ENCODE peak calls at places on chromosomes 5 and 9, in six cellular contexts. One of them, this sample, is unnamed.

GRCh38 chr9:121979736-121980135 is 113.4 kb downstream of the TTLL11 start:
- DNase-seq in cardiac muscle cell: no peak
- DNase-seq in neural progenitor cell: no peak
- DNase-seq in CD4-positive, CD25-positive, alpha-beta regulatory T cell: no peak
- DNase-seq in upper lobe of right lung: no peak
- DNase-seq in GM23248: no peak
- DNase-seq in this sample: no peak

GRCh38 chr5:123036391-123037103 is at the start of gene PPIC:
- DNase-seq in cardiac muscle cell: peak; percentile 89
- DNase-seq in neural progenitor cell: peak; percentile 77
- DNase-seq in CD4-positive, CD25-positive, alpha-beta regulatory T cell: no peak
- DNase-seq in upper lobe of right lung: peak; percentile 96
- DNase-seq in GM23248: peak; percentile 88
- DNase-seq in this sample: peak; percentile 70

GRCh38 chr5:33238826-33239670 is 201.7 kb upstream of the TARS1 start:
- DNase-seq in cardiac muscle cell: no peak
- DNase-seq in neural progenitor cell: no peak
- DNase-seq in CD4-positive, CD25-positive, alpha-beta regulatory T cell: no peak
- DNase-seq in upper lobe of right lung: no peak
- DNase-seq in GM23248: no peak
- DNase-seq in this sample: no peak

GRCh38 chr5:158824167-158824882 is 275.4 kb downstream of the EBF1 start:
- DNase-seq in cardiac muscle cell: no peak
- DNase-seq in neural progenitor cell: peak; percentile 61
- DNase-seq in CD4-positive, CD25-positive, alpha-beta regulatory T cell: no peak
- DNase-seq in upper lobe of right lung: no peak
- DNase-seq in GM23248: no peak
- DNase-seq in this sample: no peak

GRCh38 chr5:156093024-156093423 is 233.9 kb upstream of the SGCD start:
- DNase-seq in cardiac muscle cell: no peak
- DNase-seq in neural progenitor cell: no peak
- DNase-seq in CD4-positive, CD25-positive, alpha-beta regulatory T cell: no peak
- DNase-seq in upper lobe of right lung: no peak
- DNase-seq in GM23248: no peak
- DNase-seq in this sample: no peak

GRCh38 chr5:78621269-78621871 is 27.2 kb downstream of the LHFPL2 start:
- DNase-seq in cardiac muscle cell: no peak
- DNase-seq in neural progenitor cell: no peak
- DNase-seq in CD4-positive, CD25-positive, alpha-beta regulatory T cell: no peak
- DNase-seq in upper lobe of right lung: no peak
- DNase-seq in GM23248: peak; percentile 48
- DNase-seq in this sample: no peak

GRCh38 chr9:86096382-86096781 is 3.0 kb downstream of the GOLM1 start:
- DNase-seq in cardiac muscle cell: no peak
- DNase-seq in neural progenitor cell: no peak
- DNase-seq in CD4-positive, CD25-positive, alpha-beta regulatory T cell: no peak
- DNase-seq in upper lobe of right lung: no peak
- DNase-seq in GM23248: peak; percentile 69
- DNase-seq in this sample: no peak

GRCh38 chr5:125293223-125293622 is 546.8 kb upstream of the ZNF608 start:
- DNase-seq in cardiac muscle cell: no peak
- DNase-seq in neural progenitor cell: no peak
- DNase-seq in CD4-positive, CD25-positive, alpha-beta regulatory T cell: no peak
- DNase-seq in upper lobe of right lung: no peak
- DNase-seq in GM23248: no peak
- DNase-seq in this sample: no peak

GRCh38 chr5:77211013-77211690 is 672 bp downstream of the PDE8B start:
- DNase-seq in cardiac muscle cell: peak; percentile 44
- DNase-seq in neural progenitor cell: peak; percentile 59
- DNase-seq in CD4-positive, CD25-positive, alpha-beta regulatory T cell: no peak
- DNase-seq in upper lobe of right lung: no peak
- DNase-seq in GM23248: peak; percentile 34
- DNase-seq in this sample: no peak

GRCh38 chr9:19769213-19769612 is 19.6 kb downstream of the SLC24A2 start:
- DNase-seq in cardiac muscle cell: no peak
- DNase-seq in neural progenitor cell: no peak
- DNase-seq in CD4-positive, CD25-positive, alpha-beta regulatory T cell: no peak
- DNase-seq in upper lobe of right lung: no peak
- DNase-seq in GM23248: peak; percentile 15
- DNase-seq in this sample: no peak

GRCh38 chr5:123845356-123846100 is 333.6 kb downstream of the CSNK1G3 start:
- DNase-seq in cardiac muscle cell: no peak
- DNase-seq in neural progenitor cell: no peak
- DNase-seq in CD4-positive, CD25-positive, alpha-beta regulatory T cell: no peak
- DNase-seq in upper lobe of right lung: no peak
- DNase-seq in GM23248: no peak
- DNase-seq in this sample: peak; percentile 43

GRCh38 chr9:133558191-133559126 is 24.0 kb downstream of the ADAMTSL2 start:
- DNase-seq in cardiac muscle cell: peak; percentile 80
- DNase-seq in neural progenitor cell: peak; percentile 52
- DNase-seq in CD4-positive, CD25-positive, alpha-beta regulatory T cell: no peak
- DNase-seq in upper lobe of right lung: no peak
- DNase-seq in GM23248: peak; percentile 95
- DNase-seq in this sample: peak; percentile 24

GRCh38 chr5:23139338-23140171 is 286.4 kb upstream of the CDH12 start:
- DNase-seq in cardiac muscle cell: peak; percentile 50
- DNase-seq in neural progenitor cell: peak; percentile 38
- DNase-seq in CD4-positive, CD25-positive, alpha-beta regulatory T cell: no peak
- DNase-seq in upper lobe of right lung: no peak
- DNase-seq in GM23248: peak; percentile 18
- DNase-seq in this sample: peak; percentile 36

GRCh38 chr5:80745490-80745889 is 90.7 kb upstream of the DHFR start:
- DNase-seq in cardiac muscle cell: no peak
- DNase-seq in neural progenitor cell: no peak
- DNase-seq in CD4-positive, CD25-positive, alpha-beta regulatory T cell: no peak
- DNase-seq in upper lobe of right lung: no peak
- DNase-seq in GM23248: peak; percentile 40
- DNase-seq in this sample: no peak

GRCh38 chr9:105439428-105439827 is 8.4 kb upstream of the FSD1L start:
- DNase-seq in cardiac muscle cell: no peak
- DNase-seq in neural progenitor cell: no peak
- DNase-seq in CD4-positive, CD25-positive, alpha-beta regulatory T cell: no peak
- DNase-seq in upper lobe of right lung: no peak
- DNase-seq in GM23248: peak; percentile 39
- DNase-seq in this sample: no peak

GRCh38 chr5:135386886-135387628 is 12.0 kb downstream of the MACROH2A1 start:
- DNase-seq in cardiac muscle cell: no peak
- DNase-seq in neural progenitor cell: no peak
- DNase-seq in CD4-positive, CD25-positive, alpha-beta regulatory T cell: no peak
- DNase-seq in upper lobe of right lung: no peak
- DNase-seq in GM23248: peak; percentile 98
- DNase-seq in this sample: peak; percentile 42

GRCh38 chr9:126676685-126677143 is 63.0 kb downstream of the LMX1B start:
- DNase-seq in cardiac muscle cell: peak; percentile 36
- DNase-seq in neural progenitor cell: peak; percentile 96
- DNase-seq in CD4-positive, CD25-positive, alpha-beta regulatory T cell: no peak
- DNase-seq in upper lobe of right lung: no peak
- DNase-seq in GM23248: no peak
- DNase-seq in this sample: no peak

GRCh38 chr9:132372177-132373095 is 17.6 kb upstream of the SETX start:
- DNase-seq in cardiac muscle cell: no peak
- DNase-seq in neural progenitor cell: no peak
- DNase-seq in CD4-positive, CD25-positive, alpha-beta regulatory T cell: no peak
- DNase-seq in upper lobe of right lung: peak; percentile 69
- DNase-seq in GM23248: peak; percentile 5
- DNase-seq in this sample: no peak

GRCh38 chr5:78653969-78654368 is 5.4 kb upstream of the LHFPL2 start:
- DNase-seq in cardiac muscle cell: no peak
- DNase-seq in neural progenitor cell: no peak
- DNase-seq in CD4-positive, CD25-positive, alpha-beta regulatory T cell: no peak
- DNase-seq in upper lobe of right lung: no peak
- DNase-seq in GM23248: no peak
- DNase-seq in this sample: no peak

DNA sequence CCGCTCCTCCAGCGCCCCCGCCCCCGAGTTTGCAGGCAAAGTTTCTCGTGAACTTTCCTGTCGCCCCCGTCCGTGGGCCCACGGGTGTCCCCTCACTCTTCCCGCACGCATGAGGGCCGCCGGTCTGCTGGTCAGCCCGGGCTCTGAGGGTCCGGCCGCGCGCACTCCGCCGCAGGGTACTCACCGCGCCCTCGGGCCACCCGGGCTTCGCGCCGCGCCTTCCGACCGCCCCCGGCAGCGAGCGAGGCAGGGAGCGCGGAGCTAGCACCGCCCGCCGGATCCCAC is 211 bp downstream of the CNTFR start:
- DNase-seq in cardiac muscle cell: no peak
- DNase-seq in neural progenitor cell: no peak
- DNase-seq in CD4-positive, CD25-positive, alpha-beta regulatory T cell: no peak
- DNase-seq in upper lobe of right lung: no peak
- DNase-seq in GM23248: no peak
- DNase-seq in this sample: no peak
- H3K27me3 ChIP-seq in cardiac muscle cell: peaks cover 47% of the 10 kb centered on the region
- H3K27me3 ChIP-seq in neural progenitor cell: peaks cover 100% of the 10 kb centered on the region
- H3K27me3 ChIP-seq in CD4-positive, CD25-positive, alpha-beta regulatory T cell: peaks cover 34% of the 10 kb centered on the region
- H3K27me3 ChIP-seq in upper lobe of right lung: peaks cover 80% of the 10 kb centered on the region
- H3K27me3 ChIP-seq in GM23248: peaks cover 89% of the 10 kb centered on the region
- H3K27me3 ChIP-seq in this sample: peaks cover 85% of the 10 kb centered on the region

GRCh38 chr9:93905473-93906133 is 49.6 kb downstream of the BARX1 start:
- DNase-seq in cardiac muscle cell: no peak
- DNase-seq in neural progenitor cell: no peak
- DNase-seq in CD4-positive, CD25-positive, alpha-beta regulatory T cell: no peak
- DNase-seq in upper lobe of right lung: peak; percentile 59
- DNase-seq in GM23248: no peak
- DNase-seq in this sample: no peak
- H3K27me3 ChIP-seq in cardiac muscle cell: peaks cover 6% of the 10 kb centered on the region
- H3K27me3 ChIP-seq in neural progenitor cell: no peaks in the 10 kb centered on the region
- H3K27me3 ChIP-seq in CD4-positive, CD25-positive, alpha-beta regulatory T cell: no peaks in the 10 kb centered on the region
- H3K27me3 ChIP-seq in upper lobe of right lung: peaks cover 15% of the 10 kb centered on the region
- H3K27me3 ChIP-seq in GM23248: no peaks in the 10 kb centered on the region
- H3K27me3 ChIP-seq in this sample: no peaks in the 10 kb centered on the region

DNA sequence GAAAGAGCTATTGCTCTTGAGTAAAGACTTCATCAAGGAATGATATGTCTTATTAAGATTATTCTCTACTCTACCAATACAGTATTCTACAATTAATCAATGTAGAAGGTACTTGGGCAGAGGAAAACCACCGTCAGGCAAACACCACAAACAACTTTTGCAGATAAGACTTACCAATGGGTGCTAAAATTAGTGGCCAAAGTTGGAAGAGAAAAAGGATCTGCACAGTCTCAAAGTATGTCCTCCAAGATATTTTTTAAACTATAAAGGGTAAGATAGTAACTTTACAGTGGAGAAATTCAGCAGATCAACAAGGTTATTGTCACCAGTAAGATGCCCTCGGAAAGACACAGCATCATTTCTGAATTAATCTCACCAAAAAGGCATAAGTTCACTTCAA is 38.9 kb downstream of the NRG2 start:
- DNase-seq in cardiac muscle cell: no peak
- DNase-seq in neural progenitor cell: no peak
- DNase-seq in CD4-positive, CD25-positive, alpha-beta regulatory T cell: no peak
- DNase-seq in upper lobe of right lung: no peak
- DNase-seq in GM23248: no peak
- DNase-seq in this sample: no peak
- H3K27me3 ChIP-seq in cardiac muscle cell: no peaks in the 10 kb centered on the region
- H3K27me3 ChIP-seq in neural progenitor cell: peaks cover 96% of the 10 kb centered on the region
- H3K27me3 ChIP-seq in CD4-positive, CD25-positive, alpha-beta regulatory T cell: peaks cover 21% of the 10 kb centered on the region
- H3K27me3 ChIP-seq in upper lobe of right lung: no peaks in the 10 kb centered on the region
- H3K27me3 ChIP-seq in GM23248: peaks cover 74% of the 10 kb centered on the region
- H3K27me3 ChIP-seq in this sample: peaks cover 2% of the 10 kb centered on the region

GRCh38 chr9:130665029-130665430 is 636 bp downstream of the PRDM12 start:
- DNase-seq in cardiac muscle cell: no peak
- DNase-seq in neural progenitor cell: peak; percentile 55
- DNase-seq in CD4-positive, CD25-positive, alpha-beta regulatory T cell: no peak
- DNase-seq in upper lobe of right lung: no peak
- DNase-seq in GM23248: no peak
- DNase-seq in this sample: no peak
- H3K27me3 ChIP-seq in cardiac muscle cell: peaks cover 97% of the 10 kb centered on the region
- H3K27me3 ChIP-seq in neural progenitor cell: peaks cover 100% of the 10 kb centered on the region
- H3K27me3 ChIP-seq in CD4-positive, CD25-positive, alpha-beta regulatory T cell: peaks cover 16% of the 10 kb centered on the region
- H3K27me3 ChIP-seq in upper lobe of right lung: peaks cover 86% of the 10 kb centered on the region
- H3K27me3 ChIP-seq in GM23248: peaks cover 73% of the 10 kb centered on the region
- H3K27me3 ChIP-seq in this sample: peaks cover 86% of the 10 kb centered on the region

GRCh38 chr9:68522954-68523353 is 17.7 kb downstream of the TMEM252 start:
- DNase-seq in cardiac muscle cell: no peak
- DNase-seq in neural progenitor cell: no peak
- DNase-seq in CD4-positive, CD25-positive, alpha-beta regulatory T cell: no peak
- DNase-seq in upper lobe of right lung: no peak
- DNase-seq in GM23248: no peak
- DNase-seq in this sample: no peak

GRCh38 chr9:68523367-68523936 is 17.2 kb downstream of the TMEM252 start:
- DNase-seq in cardiac muscle cell: no peak
- DNase-seq in neural progenitor cell: no peak
- DNase-seq in CD4-positive, CD25-positive, alpha-beta regulatory T cell: no peak
- DNase-seq in upper lobe of right lung: no peak
- DNase-seq in GM23248: no peak
- DNase-seq in this sample: peak; percentile 81

GRCh38 chr9:68522126-68522525 is 18.6 kb downstream of the TMEM252 start:
- DNase-seq in cardiac muscle cell: no peak
- DNase-seq in neural progenitor cell: no peak
- DNase-seq in CD4-positive, CD25-positive, alpha-beta regulatory T cell: no peak
- DNase-seq in upper lobe of right lung: no peak
- DNase-seq in GM23248: no peak
- DNase-seq in this sample: no peak
- H3K27me3 ChIP-seq in cardiac muscle cell: no peaks in the 10 kb centered on the region
- H3K27me3 ChIP-seq in neural progenitor cell: peaks cover 99% of the 10 kb centered on the region
- H3K27me3 ChIP-seq in CD4-positive, CD25-positive, alpha-beta regulatory T cell: no peaks in the 10 kb centered on the region
- H3K27me3 ChIP-seq in upper lobe of right lung: no peaks in the 10 kb centered on the region
- H3K27me3 ChIP-seq in GM23248: no peaks in the 10 kb centered on the region
- H3K27me3 ChIP-seq in this sample: no peaks in the 10 kb centered on the region

GRCh38 chr9:93228453-93228852 is 44.5 kb downstream of the WNK2 start:
- DNase-seq in cardiac muscle cell: no peak
- DNase-seq in neural progenitor cell: no peak
- DNase-seq in CD4-positive, CD25-positive, alpha-beta regulatory T cell: no peak
- DNase-seq in upper lobe of right lung: no peak
- DNase-seq in GM23248: no peak
- DNase-seq in this sample: no peak
- H3K27me3 ChIP-seq in cardiac muscle cell: no peaks in the 10 kb centered on the region
- H3K27me3 ChIP-seq in neural progenitor cell: no peaks in the 10 kb centered on the region
- H3K27me3 ChIP-seq in CD4-positive, CD25-positive, alpha-beta regulatory T cell: no peaks in the 10 kb centered on the region
- H3K27me3 ChIP-seq in upper lobe of right lung: peaks cover 14% of the 10 kb centered on the region
- H3K27me3 ChIP-seq in GM23248: peaks cover 3% of the 10 kb centered on the region
- H3K27me3 ChIP-seq in this sample: no peaks in the 10 kb centered on the region

DNA sequence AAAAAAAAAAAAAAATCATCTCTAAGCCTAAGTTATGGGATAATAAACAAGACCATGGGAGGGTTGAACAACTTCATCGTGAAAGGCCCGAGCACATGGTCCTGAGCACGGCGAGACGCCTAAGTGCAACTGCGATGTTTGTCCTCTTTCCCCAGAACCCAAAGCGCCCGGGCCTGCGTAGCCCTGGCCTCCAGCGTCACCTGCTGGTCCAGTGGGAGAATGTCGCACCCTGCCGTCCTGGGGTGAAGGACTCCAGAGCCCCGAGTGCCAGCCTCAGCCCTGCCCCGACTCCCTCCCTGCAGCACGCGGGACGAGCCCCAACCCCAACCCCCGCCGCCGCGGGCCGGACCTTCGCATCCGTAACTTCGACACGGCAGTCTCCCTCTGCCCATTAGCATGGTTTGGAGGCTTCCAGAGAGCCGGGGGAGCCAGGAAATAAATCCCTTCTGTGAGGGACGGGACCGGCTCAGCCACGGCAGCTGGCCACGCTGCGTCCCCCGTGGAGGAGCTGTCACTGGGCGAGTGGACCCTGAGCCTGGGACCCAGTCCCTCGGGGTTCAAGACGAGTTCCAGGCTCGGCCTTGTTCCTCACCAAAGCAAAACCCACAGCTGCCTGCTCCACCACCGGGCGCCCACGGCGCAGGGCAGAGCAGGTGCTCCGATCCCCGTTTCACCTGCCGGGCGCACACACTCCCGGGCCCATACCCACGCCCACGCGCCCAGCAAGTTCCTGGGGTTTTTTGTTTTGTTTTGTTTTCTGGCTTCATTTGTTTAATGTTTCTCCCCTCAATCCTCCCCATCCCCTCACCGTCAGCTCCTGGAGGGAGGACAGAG is 132.5 kb upstream of the HAND1 start:
- DNase-seq in cardiac muscle cell: peak; percentile 91
- DNase-seq in neural progenitor cell: peak; percentile 92
- DNase-seq in CD4-positive, CD25-positive, alpha-beta regulatory T cell: peak; percentile 9
- DNase-seq in upper lobe of right lung: peak; percentile 89
- DNase-seq in GM23248: peak; percentile 87
- DNase-seq in this sample: peak; percentile 61
- H3K27me3 ChIP-seq in cardiac muscle cell: peaks cover 27% of the 10 kb centered on the region
- H3K27me3 ChIP-seq in neural progenitor cell: peaks cover 68% of the 10 kb centered on the region
- H3K27me3 ChIP-seq in CD4-positive, CD25-positive, alpha-beta regulatory T cell: peaks cover 24% of the 10 kb centered on the region
- H3K27me3 ChIP-seq in upper lobe of right lung: peaks cover 44% of the 10 kb centered on the region
- H3K27me3 ChIP-seq in GM23248: peaks cover 26% of the 10 kb centered on the region
- H3K27me3 ChIP-seq in this sample: no peaks in the 10 kb centered on the region

This sample was measured in trophoblast cell.